ENCODE peak calls at places on chromosomes 1 and 21, in four cellular contexts. U is left lobe of liver, P is AG09309, Q is hypothalamus. Z is an unnamed sample.

GRCh38 chr1:173715538-173715844 is 710 bp downstream of the KLHL20 start:
- DNase-seq in U (no peak), P (no peak), Q (no peak), Z (no peak)

GRCh38 chr1:229204863-229205777 is 65.8 kb upstream of the RAB4A start:
- DNase-seq in U (no peak), P (peak), Q (no peak), Z (peak)

GRCh38 chr1:8496473-8496872 is 178.6 kb downstream of the SLC45A1 start:
- DNase-seq in U (no peak), P (no peak), Q (no peak), Z (no peak)

GRCh38 chr1:156671804-156672203 is 5.4 kb downstream of the NES start:
- DNase-seq in U (no peak), P (no peak), Q (no peak), Z (no peak)

GRCh38 chr1:145877923-145878486 is 7.7 kb downstream of the ANKRD35 start:
- DNase-seq in U (no peak), P (no peak), Q (no peak), Z (no peak)

GRCh38 chr1:45884700-45885099 is 81.3 kb downstream of the MAST2 start:
- DNase-seq in U (no peak), P (no peak), Q (no peak), Z (no peak)

GRCh38 chr1:3697810-3698209 is 45.5 kb downstream of the TP73 start:
- DNase-seq in U (no peak), P (no peak), Q (no peak), Z (no peak)

GRCh38 chr1:48003741-48004503 is 6.7 kb upstream of the TRABD2B start:
- DNase-seq in U (no peak), P (no peak), Q (no peak), Z (no peak)

GRCh38 chr1:89945852-89946476 is 48.9 kb upstream of the ZNF326 start:
- DNase-seq in U (no peak), P (no peak), Q (no peak), Z (no peak)

GRCh38 chr1:208270679-208271111 is 26.5 kb upstream of the PLXNA2 start:
- DNase-seq in U (no peak), P (no peak), Q (no peak), Z (no peak)

GRCh38 chr1:42922687-42923366 is 35.8 kb downstream of the SLC2A1 start:
- DNase-seq in U (peak), P (no peak), Q (no peak), Z (no peak)

GRCh38 chr1:183404456-183404855 is 13.7 kb downstream of the NMNAT2 start:
- DNase-seq in U (no peak), P (no peak), Q (no peak), Z (no peak)

GRCh38 chr1:220770245-220770913 is 16.3 kb upstream of the MTARC1 start:
- DNase-seq in U (no peak), P (no peak), Q (no peak), Z (no peak)

GRCh38 chr1:213684454-213684853 is 303.3 kb upstream of the PROX1 start:
- DNase-seq in U (no peak), P (no peak), Q (no peak), Z (no peak)

GRCh38 chr1:7253118-7253480 is 467.8 kb downstream of the CAMTA1 start:
- DNase-seq in U (no peak), P (no peak), Q (no peak), Z (no peak)

GRCh38 chr1:231937013-231937754 is 310.6 kb downstream of the DISC1 start:
- DNase-seq in U (no peak), P (no peak), Q (no peak), Z (no peak)

GRCh38 chr1:11062965-11063401 is 3.2 kb upstream of the SRM start:
- DNase-seq in U (no peak), P (peak), Q (no peak), Z (peak)

GRCh38 chr1:183443025-183443424 is 24.8 kb upstream of the NMNAT2 start:
- DNase-seq in U (no peak), P (no peak), Q (no peak), Z (no peak)

GRCh38 chr1:221829327-221830011 is 87.6 kb upstream of the DUSP10 start:
- DNase-seq in U (no peak), P (peak), Q (no peak), Z (peak)

GRCh38 chr1:33823401-33823800 is 40.5 kb upstream of the HMGB4 start:
- DNase-seq in U (no peak), P (no peak), Q (no peak), Z (no peak)

GRCh38 chr21:46142581-46143473 is 12.6 kb downstream of the FTCD start:
- DNase-seq in U (peak), P (no peak), Q (no peak), Z (no peak)

GRCh38 chr1:117606608-117607261 is 887 bp downstream of the TENT5C start:
- DNase-seq in U (peak), P (no peak), Q (no peak), Z (no peak)

GRCh38 chr1:60573121-60573520 is 499.6 kb upstream of the C1orf87 start:
- DNase-seq in U (no peak), P (no peak), Q (no peak), Z (no peak)

GRCh38 chr21:42731264-42732032 is 78.0 kb downstream of the PDE9A start:
- DNase-seq in U (peak), P (no peak), Q (no peak), Z (no peak)

GRCh38 chr1:205665216-205665757 is 15.0 kb downstream of the SLC45A3 start:
- DNase-seq in U (no peak), P (no peak), Q (no peak), Z (no peak)

GRCh38 chr1:11284784-11285183 is 11.8 kb downstream of the UBIAD1 start:
- DNase-seq in U (no peak), P (no peak), Q (no peak), Z (no peak)